ENCODE peak calls at places on chromosomes 16 and 17, in five cellular contexts. One of them, this sample, is unnamed.

GRCh38 chr16:67546761-67547422 is 15.4 kb upstream of the CTCF start:
- DNase-seq in endodermal cell: peak
- DNase-seq in MCF 10A: peak
- DNase-seq in astrocyte: no peak
- DNase-seq in NCI-H748 treated with DMSO at 0.1 percent for 48 hours: no peak
- DNase-seq in this sample: peak

GRCh38 chr16:10949424-10949970 is 5.1 kb downstream of the CLEC16A start:
- DNase-seq in NCI-H748 treated with DMSO at 0.1 percent for 48 hours: no peak
- DNase-seq in endodermal cell: peak
- DNase-seq in astrocyte: peak
- DNase-seq in MCF 10A: peak
- DNase-seq in this sample: no peak

GRCh38 chr16:47469227-47469626 is 8.1 kb downstream of the PHKB start:
- DNase-seq in endodermal cell: no peak
- DNase-seq in NCI-H748 treated with DMSO at 0.1 percent for 48 hours: no peak
- DNase-seq in MCF 10A: no peak
- DNase-seq in astrocyte: no peak
- DNase-seq in this sample: no peak

GRCh38 chr16:27432600-27432957 is 30.6 kb downstream of the IL21R start:
- DNase-seq in MCF 10A: peak
- DNase-seq in astrocyte: peak
- DNase-seq in endodermal cell: no peak
- DNase-seq in NCI-H748 treated with DMSO at 0.1 percent for 48 hours: no peak
- DNase-seq in this sample: no peak

GRCh38 chr16:983044-984030 is 1.8 kb downstream of the SOX8 start:
- DNase-seq in endodermal cell: no peak
- DNase-seq in astrocyte: no peak
- DNase-seq in MCF 10A: no peak
- DNase-seq in NCI-H748 treated with DMSO at 0.1 percent for 48 hours: no peak
- DNase-seq in this sample: no peak

GRCh38 chr16:71670537-71670936 is 44.6 kb downstream of the MARVELD3 start:
- DNase-seq in astrocyte: no peak
- DNase-seq in MCF 10A: no peak
- DNase-seq in endodermal cell: no peak
- DNase-seq in NCI-H748 treated with DMSO at 0.1 percent for 48 hours: no peak
- DNase-seq in this sample: no peak

GRCh38 chr16:63315229-63315628 is 1279.0 kb upstream of the CDH8 start:
- DNase-seq in astrocyte: no peak
- DNase-seq in MCF 10A: peak
- DNase-seq in endodermal cell: no peak
- DNase-seq in NCI-H748 treated with DMSO at 0.1 percent for 48 hours: no peak
- DNase-seq in this sample: no peak

GRCh38 chr16:13896543-13897182 is 23.3 kb upstream of the ERCC4 start:
- DNase-seq in endodermal cell: peak
- DNase-seq in NCI-H748 treated with DMSO at 0.1 percent for 48 hours: no peak
- DNase-seq in astrocyte: no peak
- DNase-seq in MCF 10A: peak
- DNase-seq in this sample: peak

GRCh38 chr16:3023415-3023668 is 400 bp downstream of the HCFC1R1 start:
- DNase-seq in astrocyte: no peak
- DNase-seq in endodermal cell: no peak
- DNase-seq in MCF 10A: peak
- DNase-seq in NCI-H748 treated with DMSO at 0.1 percent for 48 hours: no peak
- DNase-seq in this sample: peak

GRCh38 chr17:82267575-82268379 is 5.7 kb downstream of the CSNK1D start:
- DNase-seq in MCF 10A: peak
- DNase-seq in NCI-H748 treated with DMSO at 0.1 percent for 48 hours: no peak
- DNase-seq in astrocyte: peak
- DNase-seq in endodermal cell: no peak
- DNase-seq in this sample: no peak

GRCh38 chr16:3458278-3458851 is 14.9 kb downstream of the NAA60 start:
- DNase-seq in endodermal cell: peak
- DNase-seq in NCI-H748 treated with DMSO at 0.1 percent for 48 hours: no peak
- DNase-seq in MCF 10A: no peak
- DNase-seq in astrocyte: peak
- DNase-seq in this sample: peak

GRCh38 chr17:7729841-7730240 is 12.3 kb downstream of the DNAH2 start:
- DNase-seq in astrocyte: no peak
- DNase-seq in MCF 10A: no peak
- DNase-seq in endodermal cell: no peak
- DNase-seq in NCI-H748 treated with DMSO at 0.1 percent for 48 hours: no peak
- DNase-seq in this sample: no peak

GRCh38 chr17:81928497-81929252 is 1.1 kb upstream of the MAFG start:
- DNase-seq in NCI-H748 treated with DMSO at 0.1 percent for 48 hours: peak
- DNase-seq in astrocyte: no peak
- DNase-seq in endodermal cell: peak
- DNase-seq in MCF 10A: no peak
- DNase-seq in this sample: no peak

GRCh38 chr17:33968350-33969044 is 286.6 kb upstream of the CCL2 start:
- DNase-seq in astrocyte: no peak
- DNase-seq in MCF 10A: no peak
- DNase-seq in endodermal cell: peak
- DNase-seq in NCI-H748 treated with DMSO at 0.1 percent for 48 hours: no peak
- DNase-seq in this sample: no peak

GRCh38 chr17:3033248-3033640 is 30.2 kb downstream of the OR1D5 start:
- DNase-seq in NCI-H748 treated with DMSO at 0.1 percent for 48 hours: no peak
- DNase-seq in endodermal cell: peak
- DNase-seq in MCF 10A: no peak
- DNase-seq in astrocyte: no peak
- DNase-seq in this sample: no peak

GRCh38 chr16:23712976-23713375 is at the start of gene ERN2:
- DNase-seq in MCF 10A: no peak
- DNase-seq in NCI-H748 treated with DMSO at 0.1 percent for 48 hours: no peak
- DNase-seq in endodermal cell: peak
- DNase-seq in astrocyte: no peak
- DNase-seq in this sample: no peak

GRCh38 chr17:1732241-1733046 is 7.9 kb downstream of the WDR81 start:
- DNase-seq in MCF 10A: no peak
- DNase-seq in NCI-H748 treated with DMSO at 0.1 percent for 48 hours: no peak
- DNase-seq in astrocyte: no peak
- DNase-seq in endodermal cell: no peak
- DNase-seq in this sample: no peak

GRCh38 chr17:80743181-80743771 is 198.6 kb downstream of the RPTOR start:
- DNase-seq in astrocyte: peak
- DNase-seq in NCI-H748 treated with DMSO at 0.1 percent for 48 hours: no peak
- DNase-seq in endodermal cell: no peak
- DNase-seq in MCF 10A: no peak
- DNase-seq in this sample: no peak

GRCh38 chr17:6461246-6461645 is 17.0 kb downstream of the PIMREG start:
- DNase-seq in endodermal cell: no peak
- DNase-seq in NCI-H748 treated with DMSO at 0.1 percent for 48 hours: no peak
- DNase-seq in MCF 10A: no peak
- DNase-seq in astrocyte: no peak
- DNase-seq in this sample: no peak

GRCh38 chr16:65684230-65684629 is 562.4 kb upstream of the CDH11 start:
- DNase-seq in endodermal cell: no peak
- DNase-seq in astrocyte: no peak
- DNase-seq in NCI-H748 treated with DMSO at 0.1 percent for 48 hours: no peak
- DNase-seq in MCF 10A: no peak
- DNase-seq in this sample: no peak

This sample was measured in NCI-H526.